ENCODE peak calls at places on chromosomes 4 and X, in four cellular contexts. X, E, B and S are unnamed samples.

GRCh38 chr4:91330555-91331137 is 973.1 kb upstream of the GRID2 start:
- DNase-seq in E (no peak), X (no peak), B (no peak), S (no peak)

GRCh38 chrX:119573840-119574393 is 446 bp upstream of the UBE2A start:
- DNase-seq in X (no peak), B (peak; percentile 60), E (peak; percentile 20), S (no peak)

GRCh38 chrX:154602226-154602625 is 16.9 kb downstream of the CTAG1B start:
- DNase-seq in X (no peak), E (no peak), B (no peak), S (no peak)

GRCh38 chrX:103254171-103254824 is 657 bp downstream of the TCEAL8 start:
- DNase-seq in B (peak; percentile 43), E (peak; percentile 78), X (no peak), S (no peak)

GRCh38 chr4:121978169-121978516 is 26.3 kb upstream of the TRPC3 start:
- DNase-seq in E (no peak), B (no peak), X (no peak), S (no peak)

GRCh38 chrX:30521440-30522182 is 56.0 kb downstream of the TASL start:
- DNase-seq in E (no peak), B (peak; percentile 79), X (peak; percentile 25), S (no peak)

GRCh38 chr4:148052448-148052847 is 320.6 kb downstream of the ARHGAP10 start:
- DNase-seq in B (no peak), X (no peak), E (no peak), S (no peak)

GRCh38 chr4:3202836-3203820 is 45.8 kb upstream of the MSANTD1 start:
- DNase-seq in B (no peak), E (no peak), X (no peak), S (no peak)

GRCh38 chr4:105650190-105650589 is 58.3 kb downstream of the INTS12 start:
- DNase-seq in X (no peak), E (no peak), B (no peak), S (no peak)

GRCh38 chr4:186297013-186297645 is 31.1 kb downstream of the F11 start:
- DNase-seq in B (peak; percentile 55), E (peak; percentile 34), X (peak; percentile 34), S (no peak)

GRCh38 chr4:77927991-77928925 is 65.6 kb downstream of the MRPL1 start:
- DNase-seq in E (no peak), B (peak; percentile 18), X (no peak), S (no peak)

GRCh38 chrX:134625315-134625718 is 33.0 kb downstream of the PLAC1 start:
- DNase-seq in X (no peak), B (no peak), E (no peak), S (no peak)

GRCh38 chrX:13087322-13088154 is 43.1 kb upstream of the FAM9C start:
- DNase-seq in X (no peak), E (no peak), B (peak; percentile 69), S (peak; percentile 15)

GRCh38 chr4:186095406-186095805 is 9.1 kb upstream of the FAM149A start:
- DNase-seq in X (no peak), E (no peak), B (no peak), S (no peak)

GRCh38 chr4:167232805-167233522 is 1.3 kb downstream of the SPOCK3 start:
- DNase-seq in X (no peak), B (peak; percentile 26), E (peak; percentile 19), S (no peak)

GRCh38 chr4:16289872-16290554 is 63.7 kb upstream of the TAPT1 start:
- DNase-seq in X (no peak), B (peak; percentile 45), E (peak; percentile 27), S (no peak)

GRCh38 chrX:41027388-41027787 is 57.9 kb upstream of the USP9X start:
- DNase-seq in B (peak; percentile 73), X (peak; percentile 61), E (no peak), S (no peak)

GRCh38 chrX:16114640-16115039 is 8.7 kb upstream of the GRPR start:
- DNase-seq in E (no peak), B (peak; percentile 73), X (peak; percentile 69), S (no peak)

GRCh38 chrX:135931644-135932487 is 38.4 kb downstream of the SAGE1 start:
- DNase-seq in X (peak; percentile 10), B (peak; percentile 49), E (peak; percentile 39), S (peak; percentile 5)

GRCh38 chr4:52665592-52665991 is 6.5 kb upstream of the USP46 start:
- DNase-seq in B (peak; percentile 41), X (no peak), E (no peak), S (no peak)

GRCh38 chr4:152935661-152936445 is at the start of gene FHDC1:
- DNase-seq in X (no peak), B (peak; percentile 49), E (peak; percentile 54), S (peak; percentile 9)